ENCODE peak calls at places on chromosome 15, in seven cellular contexts. One of them, this sample, is unnamed. For H3K9me3 and H3K4me1, the result is how much of the 10 kb centered on the place peaks cover.

GRCh38 chr15:78103406-78104118 is 11.2 kb downstream of the SH2D7 start:
- DNase-seq in A673: no peak
- DNase-seq in IMR-90: no peak
- DNase-seq in CD8-positive, alpha-beta memory T cell: peak
- DNase-seq in PC-3: peak
- DNase-seq in breast epithelium: no peak
- DNase-seq in ovary: no peak
- DNase-seq in this sample: no peak

GRCh38 chr15:42079401-42079908 is 14.9 kb downstream of the PLA2G4D start:
- DNase-seq in CD8-positive, alpha-beta memory T cell: no peak
- DNase-seq in breast epithelium: peak
- DNase-seq in PC-3: no peak
- DNase-seq in A673: no peak
- DNase-seq in IMR-90: no peak
- DNase-seq in ovary: no peak
- DNase-seq in this sample: no peak

GRCh38 chr15:52261498-52262242 is 33.9 kb downstream of the MYO5C start:
- DNase-seq in PC-3: peak
- DNase-seq in IMR-90: peak
- DNase-seq in ovary: peak
- DNase-seq in CD8-positive, alpha-beta memory T cell: peak
- DNase-seq in A673: peak
- DNase-seq in breast epithelium: no peak
- DNase-seq in this sample: peak

GRCh38 chr15:47184405-47185221 is 532.7 kb upstream of the SEMA6D start:
- DNase-seq in A673: peak
- DNase-seq in IMR-90: peak
- DNase-seq in ovary: peak
- DNase-seq in CD8-positive, alpha-beta memory T cell: no peak
- DNase-seq in breast epithelium: no peak
- DNase-seq in PC-3: no peak
- DNase-seq in this sample: peak

GRCh38 chr15:56602253-56602652 is 131.1 kb downstream of the ZNF280D start:
- DNase-seq in IMR-90: no peak
- DNase-seq in PC-3: no peak
- DNase-seq in A673: no peak
- DNase-seq in ovary: no peak
- DNase-seq in CD8-positive, alpha-beta memory T cell: no peak
- DNase-seq in breast epithelium: no peak
- DNase-seq in this sample: no peak

GRCh38 chr15:69734699-69735098 is 282.1 kb downstream of the RPLP1 start:
- DNase-seq in IMR-90: no peak
- DNase-seq in PC-3: no peak
- DNase-seq in breast epithelium: no peak
- DNase-seq in A673: peak
- DNase-seq in CD8-positive, alpha-beta memory T cell: no peak
- DNase-seq in ovary: no peak
- DNase-seq in this sample: no peak

GRCh38 chr15:80861776-80862175 is 82.6 kb downstream of the CEMIP start:
- DNase-seq in PC-3: no peak
- DNase-seq in CD8-positive, alpha-beta memory T cell: no peak
- DNase-seq in A673: no peak
- DNase-seq in breast epithelium: no peak
- DNase-seq in IMR-90: peak
- DNase-seq in ovary: no peak
- DNase-seq in this sample: no peak

GRCh38 chr15:50315814-50316630 is 39.0 kb downstream of the GABPB1 start:
- DNase-seq in A673: peak
- DNase-seq in PC-3: peak
- DNase-seq in IMR-90: peak
- DNase-seq in ovary: no peak
- DNase-seq in breast epithelium: no peak
- DNase-seq in CD8-positive, alpha-beta memory T cell: no peak
- DNase-seq in this sample: peak

GRCh38 chr15:38201714-38202113 is 50.9 kb upstream of the SPRED1 start:
- DNase-seq in breast epithelium: no peak
- DNase-seq in CD8-positive, alpha-beta memory T cell: no peak
- DNase-seq in ovary: no peak
- DNase-seq in IMR-90: no peak
- DNase-seq in PC-3: no peak
- DNase-seq in A673: no peak
- DNase-seq in this sample: no peak
- H3K9me3 ChIP-seq in breast epithelium: under half
- H3K9me3 ChIP-seq in CD8-positive, alpha-beta memory T cell: under half
- H3K9me3 ChIP-seq in ovary: under half
- H3K9me3 ChIP-seq in IMR-90: under half
- H3K9me3 ChIP-seq in PC-3: under half
- H3K9me3 ChIP-seq in A673: under half
- H3K9me3 ChIP-seq in this sample: under half

DNA sequence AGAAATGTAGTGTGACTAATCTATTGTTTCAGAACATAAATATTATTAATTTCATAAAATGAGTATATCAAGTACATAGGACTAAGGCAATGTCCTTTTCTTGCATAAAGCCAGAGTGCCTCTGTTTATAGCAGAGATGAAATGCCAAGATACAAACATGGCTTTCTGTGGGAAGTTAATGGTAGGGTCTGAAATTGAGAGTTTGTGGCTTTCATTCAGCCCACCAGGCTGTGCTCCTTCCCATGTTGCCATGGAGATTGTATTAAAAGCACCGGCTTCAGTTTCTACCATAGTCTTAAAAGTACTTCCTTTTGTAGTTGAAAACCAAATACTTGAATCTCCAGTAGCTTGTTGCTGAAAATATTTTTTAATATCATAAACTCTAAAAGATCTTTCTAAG is 114.0 kb downstream of the LRRC28 start:
- DNase-seq in ovary: no peak
- DNase-seq in IMR-90: no peak
- DNase-seq in PC-3: no peak
- DNase-seq in breast epithelium: no peak
- DNase-seq in A673: no peak
- DNase-seq in CD8-positive, alpha-beta memory T cell: no peak
- DNase-seq in this sample: no peak
- H3K27ac ChIP-seq in ovary: no peak
- H3K27ac ChIP-seq in IMR-90: no peak
- H3K27ac ChIP-seq in PC-3: no peak
- H3K27ac ChIP-seq in breast epithelium: no peak
- H3K27ac ChIP-seq in A673: no peak
- H3K27ac ChIP-seq in CD8-positive, alpha-beta memory T cell: no peak
- H3K27ac ChIP-seq in this sample: no peak

GRCh38 chr15:65762399-65762798 is 29.7 kb downstream of the DENND4A start:
- DNase-seq in ovary: no peak
- DNase-seq in PC-3: no peak
- DNase-seq in breast epithelium: no peak
- DNase-seq in IMR-90: no peak
- DNase-seq in CD8-positive, alpha-beta memory T cell: no peak
- DNase-seq in A673: no peak
- DNase-seq in this sample: no peak
- H3K4me1 ChIP-seq in ovary: under half
- H3K4me1 ChIP-seq in PC-3: under half
- H3K4me1 ChIP-seq in breast epithelium: under half
- H3K4me1 ChIP-seq in IMR-90: under half
- H3K4me1 ChIP-seq in CD8-positive, alpha-beta memory T cell: under half
- H3K4me1 ChIP-seq in A673: under half
- H3K4me1 ChIP-seq in this sample: under half

DNA sequence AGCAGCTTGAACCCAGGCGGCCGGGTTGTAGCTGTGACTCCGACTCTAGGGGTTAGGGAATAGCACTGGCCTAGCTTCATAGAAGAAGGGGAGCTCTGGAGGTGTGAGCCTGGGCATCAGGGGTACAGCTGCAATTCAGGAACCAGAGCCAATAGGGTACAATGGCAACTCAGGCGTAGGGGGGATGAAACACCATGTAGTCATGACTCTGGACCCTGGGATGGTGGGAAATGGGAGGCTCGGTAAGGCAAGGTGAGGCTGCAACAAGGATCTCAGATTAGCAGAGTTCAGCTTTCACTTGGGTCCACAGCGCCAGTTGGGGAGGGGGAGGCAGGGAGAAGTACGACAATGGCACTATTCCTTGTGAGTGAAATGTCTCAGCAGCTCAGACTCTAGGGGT is 210.2 kb upstream of the LYSMD4 start:
- DNase-seq in IMR-90: no peak
- DNase-seq in A673: no peak
- DNase-seq in breast epithelium: no peak
- DNase-seq in PC-3: no peak
- DNase-seq in ovary: no peak
- DNase-seq in CD8-positive, alpha-beta memory T cell: no peak
- DNase-seq in this sample: no peak
- H3K9me3 ChIP-seq in IMR-90: under half
- H3K9me3 ChIP-seq in A673: under half
- H3K9me3 ChIP-seq in breast epithelium: under half
- H3K9me3 ChIP-seq in PC-3: under half
- H3K9me3 ChIP-seq in ovary: under half
- H3K9me3 ChIP-seq in CD8-positive, alpha-beta memory T cell: under half
- H3K9me3 ChIP-seq in this sample: under half

DNA sequence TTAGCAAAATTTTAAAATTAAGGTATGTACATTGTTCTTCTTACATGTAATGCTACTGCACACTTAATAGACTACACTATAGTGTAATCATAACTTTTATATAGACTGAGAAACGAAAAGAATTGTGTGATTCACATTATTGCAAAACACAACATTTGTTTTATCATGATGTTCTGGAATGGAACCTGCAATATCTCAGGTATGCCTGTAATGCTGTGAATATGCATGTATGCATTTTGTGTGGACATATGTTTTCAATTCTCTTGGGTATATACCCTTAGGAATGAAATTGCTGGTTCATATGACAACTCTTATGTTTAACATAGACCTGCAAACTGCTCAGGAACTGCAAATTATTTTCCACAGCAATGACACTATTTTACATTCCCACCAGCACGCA is 38.6 kb upstream of the TJP1 start:
- DNase-seq in PC-3: peak
- DNase-seq in IMR-90: peak
- DNase-seq in A673: no peak
- DNase-seq in CD8-positive, alpha-beta memory T cell: no peak
- DNase-seq in ovary: no peak
- DNase-seq in breast epithelium: no peak
- DNase-seq in this sample: no peak
- H3K27ac ChIP-seq in PC-3: no peak
- H3K27ac ChIP-seq in IMR-90: no peak
- H3K27ac ChIP-seq in A673: no peak
- H3K27ac ChIP-seq in CD8-positive, alpha-beta memory T cell: no peak
- H3K27ac ChIP-seq in ovary: no peak
- H3K27ac ChIP-seq in breast epithelium: no peak
- H3K27ac ChIP-seq in this sample: peak